ENCODE peak calls at places on chromosomes 6 and 20, in eight cellular contexts. H is esophagus squamous epithelium; X is effector memory CD4-positive, alpha-beta T cell; M is SJCRH30; L is cardiac muscle cell; U is fibroblast of lung; W is right lobe of liver; K is left ventricle myocardium inferior. C is an unnamed sample. For H3K4me1, the result is how much of the 10 kb centered on the place peaks cover.

GRCh38 chr20:19934792-19935491 is 82.2 kb upstream of the NAA20 start:
- DNase-seq in W (no peak), H (no peak), U (no peak), K (peak), M (no peak), L (no peak), X (no peak), C (peak)

GRCh38 chr6:33860706-33861474 is 57.1 kb upstream of the MLN start:
- DNase-seq in K (no peak), X (no peak), U (no peak), L (no peak), M (peak), W (peak), H (no peak), C (peak)

GRCh38 chr6:14857501-14857900 is 388.4 kb upstream of the JARID2 start:
- DNase-seq in K (no peak), M (no peak), X (peak), H (no peak), W (peak), L (no peak), U (no peak), C (peak)

GRCh38 chr6:90466191-90466940 is 120.5 kb downstream of the MAP3K7 start:
- DNase-seq in W (no peak), K (no peak), L (no peak), H (no peak), X (no peak), M (no peak), U (no peak), C (no peak)

GRCh38 chr20:63246490-63247284 is 7.6 kb downstream of the NKAIN4 start:
- DNase-seq in W (no peak), H (no peak), M (peak), L (peak), X (no peak), U (no peak), K (no peak), C (peak)

GRCh38 chr20:63896136-63896890 is 1.4 kb downstream of the DNAJC5 start:
- DNase-seq in X (no peak), U (peak), M (peak), W (peak), L (peak), H (no peak), K (peak), C (peak)

GRCh38 chr6:4055420-4056041 is 23.4 kb downstream of the FAM217A start:
- DNase-seq in W (no peak), L (no peak), K (no peak), U (peak), X (no peak), M (peak), H (no peak), C (no peak)

GRCh38 chr20:20837574-20838021 is 125.2 kb upstream of the RALGAPA2 start:
- DNase-seq in W (peak), L (peak), X (no peak), M (peak), H (no peak), U (peak), K (peak), C (peak)

GRCh38 chr20:16385462-16385861 is 187.8 kb downstream of the KIF16B start:
- DNase-seq in W (no peak), M (no peak), L (peak), U (no peak), K (no peak), X (no peak), H (no peak), C (peak)

GRCh38 chr20:57601737-57602136 is 18.5 kb downstream of the ZBP1 start:
- DNase-seq in L (no peak), U (no peak), M (no peak), H (no peak), W (peak), K (no peak), X (no peak), C (no peak)

GRCh38 chr6:21992178-21992967 is 304.5 kb downstream of the PRL start:
- DNase-seq in K (no peak), M (peak), W (no peak), X (no peak), U (peak), L (no peak), H (no peak), C (no peak)

GRCh38 chr20:21505161-21505809 is 8.6 kb downstream of the NKX2-2 start:
- DNase-seq in H (no peak), L (peak), K (peak), X (peak), U (peak), M (peak), W (peak), C (peak)

DNA sequence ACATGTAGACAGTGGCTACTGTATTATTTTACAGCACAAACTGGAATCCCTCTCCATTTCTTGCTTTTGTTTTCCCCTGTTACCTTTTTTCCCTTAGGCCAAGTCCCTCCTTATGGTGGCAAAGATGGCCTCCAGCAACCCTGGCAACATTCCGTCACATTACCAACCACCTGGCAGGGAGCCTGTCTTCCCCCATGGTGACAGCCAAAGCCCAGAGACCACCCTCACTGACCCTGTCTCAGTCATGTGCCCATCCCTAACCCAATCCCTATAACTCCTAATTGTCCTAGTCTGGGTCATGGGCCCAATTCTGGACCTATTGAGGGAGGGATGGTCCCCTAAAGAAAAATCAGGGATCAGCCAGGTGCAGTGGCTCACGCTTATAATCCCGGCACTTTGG is 27.6 kb downstream of the PARD6B start:
- DNase-seq in M (no peak), L (no peak), K (no peak), U (no peak), H (no peak), X (no peak), W (no peak), C (no peak)
- H3K4me1 ChIP-seq in M (under half), L (under half), K (under half), U (under half), H (under half), X (under half), W (under half), C (under half)

GRCh38 chr6:139868576-139868975 is 494.1 kb upstream of the CITED2 start:
- DNase-seq in H (no peak), L (no peak), U (no peak), M (no peak), W (no peak), K (no peak), X (no peak), C (no peak)

GRCh38 chr6:139872635-139873034 is 498.2 kb upstream of the CITED2 start:
- DNase-seq in U (no peak), L (no peak), H (no peak), M (no peak), K (no peak), X (no peak), W (no peak), C (no peak)

GRCh38 chr6:139871844-139872510 is 497.5 kb upstream of the CITED2 start:
- DNase-seq in K (no peak), U (no peak), H (no peak), L (no peak), M (no peak), X (no peak), W (no peak), C (no peak)

GRCh38 chr6:139871165-139871710 is 496.8 kb upstream of the CITED2 start:
- DNase-seq in K (no peak), W (no peak), M (no peak), X (no peak), U (no peak), L (no peak), H (no peak), C (no peak)
- H3K4me1 ChIP-seq in K (under half), W (under half), M (under half), X (under half), U (under half), L (under half), H (under half), C (under half)

DNA sequence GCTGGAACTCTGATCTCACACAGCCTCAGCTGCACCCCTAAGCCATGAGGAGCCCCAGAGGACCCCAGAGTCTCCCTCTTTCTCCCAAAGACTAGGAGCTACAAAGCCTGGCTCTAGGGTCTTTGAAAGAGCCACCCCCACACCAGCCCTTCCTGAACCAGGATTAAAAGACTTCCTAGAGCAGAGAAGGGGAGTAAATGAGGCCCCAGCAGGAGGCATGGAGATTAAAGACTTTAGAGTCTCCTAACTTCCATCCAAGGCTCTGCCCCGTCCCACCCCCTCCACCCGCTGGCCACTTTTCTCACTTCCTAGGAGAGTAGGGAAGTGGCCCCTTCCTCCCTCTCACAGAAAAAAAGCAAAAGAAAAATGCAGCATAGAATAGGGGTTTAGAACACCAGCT is 1.7 kb downstream of the PREX1 start:
- DNase-seq in W (no peak), H (no peak), U (no peak), K (no peak), X (no peak), M (peak), L (no peak), C (no peak)
- H3K4me1 ChIP-seq in W (under half), H (half or more), U (under half), K (under half), X (under half), M (under half), L (under half), C (under half)

GRCh38 chr6:31204751-31205145 is 34.3 kb upstream of the POU5F1 start:
- DNase-seq in H (no peak), X (no peak), W (no peak), U (no peak), K (no peak), M (no peak), L (no peak), C (no peak)
- H3K4me1 ChIP-seq in H (under half), X (under half), W (under half), U (under half), K (under half), M (under half), L (under half), C (under half)

GRCh38 chr20:43304598-43304997 is 114.9 kb upstream of the PTPRT start:
- DNase-seq in L (no peak), H (no peak), X (no peak), W (no peak), M (no peak), U (no peak), K (no peak), C (no peak)
- H3K4me1 ChIP-seq in L (under half), H (under half), X (under half), W (under half), M (under half), U (under half), K (under half), C (under half)

DNA sequence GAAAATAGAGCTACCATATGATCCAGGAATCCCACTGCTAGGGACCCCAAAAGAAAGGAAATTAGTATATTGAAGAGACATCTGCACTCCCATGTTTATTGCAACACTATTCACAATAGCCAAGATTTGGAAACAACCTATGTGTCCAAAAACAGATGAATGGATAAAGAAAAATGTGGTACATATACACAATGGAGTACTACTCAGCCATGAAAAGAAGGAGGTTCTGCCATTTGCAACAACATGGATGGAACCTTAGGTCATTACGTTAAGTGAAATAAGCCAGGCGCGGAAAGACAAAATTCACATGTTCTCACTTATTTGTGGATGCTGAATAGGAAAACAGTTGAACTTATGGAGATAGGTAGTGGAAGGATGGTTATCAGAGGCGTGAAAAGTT is 137.3 kb downstream of the ADAT2 start:
- DNase-seq in L (no peak), K (no peak), M (no peak), X (no peak), W (no peak), U (no peak), H (no peak), C (no peak)
- H3K4me1 ChIP-seq in L (under half), K (under half), M (under half), X (under half), W (under half), U (under half), H (under half), C (under half)

GRCh38 chr6:110886555-110887167 is 12.1 kb downstream of the AMD1 start:
- DNase-seq in X (no peak), M (no peak), K (no peak), W (no peak), U (no peak), L (no peak), H (no peak), C (no peak)
- H3K4me1 ChIP-seq in X (under half), M (under half), K (half or more), W (under half), U (under half), L (under half), H (half or more), C (under half)

GRCh38 chr20:31606678-31606927 is 1.5 kb downstream of the ID1 start:
- DNase-seq in L (no peak), X (no peak), M (no peak), W (no peak), K (no peak), U (no peak), H (no peak), C (no peak)

GRCh38 chr20:31605902-31606677 is 1.0 kb downstream of the ID1 start:
- DNase-seq in X (no peak), H (no peak), W (peak), M (peak), L (peak), U (peak), K (no peak), C (peak)

GRCh38 chr20:31608256-31608980 is 3.3 kb downstream of the ID1 start:
- DNase-seq in W (peak), U (peak), L (peak), X (no peak), H (no peak), M (peak), K (peak), C (peak)

GRCh38 chr20:31606928-31607639 is 2.0 kb downstream of the ID1 start:
- DNase-seq in H (no peak), U (peak), X (no peak), W (peak), M (peak), L (peak), K (no peak), C (peak)

GRCh38 chr20:31607640-31608255 is 2.7 kb downstream of the ID1 start:
- DNase-seq in K (no peak), H (no peak), X (no peak), U (peak), M (no peak), L (no peak), W (no peak), C (no peak)
- H3K4me1 ChIP-seq in K (half or more), H (half or more), X (under half), U (under half), M (under half), L (under half), W (under half), C (half or more)

DNA sequence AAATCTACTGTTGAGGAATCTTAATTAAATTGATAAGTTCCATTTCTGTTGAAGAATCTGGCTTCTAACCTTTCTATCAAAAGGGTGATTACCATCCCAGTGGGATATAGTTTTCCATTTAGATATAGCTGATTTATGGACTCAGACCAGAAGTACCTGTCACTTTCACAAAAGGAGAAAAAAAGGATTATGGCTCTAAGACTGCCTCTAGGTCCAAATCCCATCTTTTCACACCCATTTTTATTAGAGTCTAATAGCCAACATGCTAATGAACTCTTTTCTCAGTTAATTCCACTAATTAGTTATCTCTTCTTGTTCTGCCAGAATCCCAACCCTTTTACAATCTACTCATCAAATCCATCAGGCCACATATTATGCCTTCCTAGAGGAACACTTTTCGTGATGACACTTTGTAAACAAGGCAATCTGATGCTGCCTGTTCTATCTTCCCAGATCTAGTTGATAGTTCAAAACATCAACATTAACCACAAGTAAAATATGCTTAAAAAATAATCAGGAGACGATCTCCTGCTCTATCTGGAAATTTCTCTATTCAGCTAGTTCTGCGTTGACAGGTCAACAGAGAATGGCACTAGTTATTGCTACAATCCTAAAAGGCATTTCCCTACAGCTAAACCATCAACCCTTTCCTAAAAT is 2.2 kb downstream of the B4GALT5 start:
- DNase-seq in W (no peak), K (no peak), X (no peak), L (no peak), M (no peak), U (no peak), H (no peak), C (no peak)
- H3K4me1 ChIP-seq in W (under half), K (half or more), X (under half), L (under half), M (under half), U (under half), H (half or more), C (under half)

DNA sequence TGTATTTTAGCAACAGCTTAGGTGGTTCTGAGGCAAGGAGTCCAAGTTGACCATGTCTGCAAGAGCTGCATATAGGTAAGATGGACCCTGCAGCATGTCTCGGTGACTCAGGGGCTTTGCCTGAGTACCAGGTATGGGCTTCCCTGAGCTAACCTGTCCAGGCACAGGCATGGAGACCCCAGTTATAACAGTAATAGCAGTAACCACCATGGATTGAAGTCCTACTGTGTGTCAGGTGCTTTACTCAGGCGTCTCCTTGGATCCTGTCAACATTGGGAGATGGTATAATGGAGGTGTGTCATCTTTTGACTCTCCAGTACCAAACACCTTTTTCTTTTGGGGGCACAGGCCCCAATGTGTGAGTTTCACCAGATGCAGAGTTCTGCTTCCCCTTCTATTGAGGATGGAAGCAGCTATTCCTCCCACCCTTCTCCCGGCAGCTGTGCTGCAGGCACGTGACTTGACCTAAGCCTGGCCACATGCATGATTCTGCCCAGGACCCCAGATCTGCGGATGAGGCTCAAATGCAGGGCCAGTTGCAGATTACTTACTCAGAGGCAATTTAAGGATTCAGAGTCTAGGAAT is 13.8 kb downstream of the TREM1 start:
- DNase-seq in X (no peak), L (no peak), M (no peak), H (no peak), U (no peak), W (no peak), K (no peak), C (no peak)
- H3K4me1 ChIP-seq in X (under half), L (under half), M (under half), H (under half), U (under half), W (under half), K (under half), C (under half)

C was measured in thyroid gland.